ENCODE peak calls at places on chromosomes 12 and 14, in six cellular contexts. O is caudate nucleus, L is GM23248, E is DMS79, S is psoas muscle, V is fibroblast of gingiva. N is an unnamed sample.
A peak's percentile ranks its signal among the peaks of the same experiment; 100 is the strongest.

GRCh38 chr12:47124451-47124850 is 44.7 kb upstream of the AMIGO2 start:
- DNase-seq in O (no peak), L (peak; percentile 50), E (no peak), S (no peak), V (peak; percentile 79), N (no peak)

GRCh38 chr14:62159314-62159713 is 397.1 kb downstream of the SNAPC1 start:
- DNase-seq in O (no peak), L (no peak), E (no peak), S (no peak), V (no peak), N (no peak)

GRCh38 chr12:28507055-28507454 is 316.8 kb downstream of the CCDC91 start:
- DNase-seq in O (no peak), L (peak; percentile 41), E (no peak), S (no peak), V (peak; percentile 82), N (no peak)

GRCh38 chr14:41925409-41925808 is 318.7 kb downstream of the LRFN5 start:
- DNase-seq in O (no peak), L (peak; percentile 36), E (no peak), S (no peak), V (peak; percentile 12), N (no peak)

GRCh38 chr12:18246057-18246456 is 15.3 kb upstream of the PIK3C2G start:
- DNase-seq in O (no peak), L (peak; percentile 12), E (no peak), S (no peak), V (no peak), N (no peak)

GRCh38 chr12:97650242-97650641 is 187.6 kb downstream of the RMST start:
- DNase-seq in O (no peak), L (no peak), E (no peak), S (no peak), V (no peak), N (no peak)

GRCh38 chr12:45774508-45775162 is 45.1 kb downstream of the ARID2 start:
- DNase-seq in O (no peak), L (no peak), E (no peak), S (no peak), V (peak; percentile 29), N (no peak)

GRCh38 chr12:18998343-18999270 is 130.9 kb upstream of the PLEKHA5 start:
- DNase-seq in O (no peak), L (peak; percentile 91), E (peak; percentile 94), S (no peak), V (peak; percentile 79), N (no peak)

GRCh38 chr12:88870000-88870737 is 289.9 kb upstream of the KITLG start:
- DNase-seq in O (no peak), L (no peak), E (no peak), S (no peak), V (peak; percentile 93), N (no peak)

GRCh38 chr14:80275208-80275850 is 64.0 kb upstream of the DIO2 start:
- DNase-seq in O (no peak), L (peak; percentile 58), E (no peak), S (no peak), V (no peak), N (no peak)

GRCh38 chr12:5567021-5567744 is 135.3 kb downstream of the NTF3 start:
- DNase-seq in O (no peak), L (no peak), E (no peak), S (no peak), V (no peak), N (peak; percentile 57)

GRCh38 chr14:80638620-80639215 is 302.8 kb downstream of the CEP128 start:
- DNase-seq in O (no peak), L (peak; percentile 80), E (no peak), S (no peak), V (peak; percentile 80), N (no peak)

GRCh38 chr14:37779480-37779879 is 184.1 kb downstream of the TTC6 start:
- DNase-seq in O (no peak), L (no peak), E (no peak), S (no peak), V (no peak), N (no peak)

GRCh38 chr14:43795600-43796228 is 711.4 kb downstream of the FSCB start:
- DNase-seq in O (no peak), L (peak; percentile 1), E (no peak), S (no peak), V (peak; percentile 40), N (no peak)

GRCh38 chr14:85752179-85752578 is 222.2 kb downstream of the FLRT2 start:
- DNase-seq in O (no peak), L (no peak), E (no peak), S (no peak), V (no peak), N (no peak)

GRCh38 chr14:21882226-21882625 is 208.6 kb upstream of the OR4E1 start:
- DNase-seq in O (no peak), L (no peak), E (no peak), S (no peak), V (no peak), N (no peak)

GRCh38 chr12:57240926-57241555 is 9.9 kb downstream of the STAC3 start:
- DNase-seq in O (no peak), L (peak; percentile 71), E (no peak), S (peak; percentile 71), V (no peak), N (no peak)

GRCh38 chr14:54786816-54787215 is 115.8 kb downstream of the GCH1 start:
- DNase-seq in O (no peak), L (no peak), E (no peak), S (peak; percentile 72), V (no peak), N (no peak)

GRCh38 chr12:60197589-60197988 is 601.8 kb downstream of the SLC16A7 start:
- DNase-seq in O (no peak), L (peak; percentile 80), E (no peak), S (no peak), V (peak; percentile 39), N (no peak)

GRCh38 chr14:84988391-84988790 is 541.6 kb upstream of the FLRT2 start:
- DNase-seq in O (no peak), L (no peak), E (no peak), S (no peak), V (no peak), N (no peak)

GRCh38 chr12:105426766-105427165 is 96.3 kb downstream of the C12orf75 start:
- DNase-seq in O (no peak), L (no peak), E (no peak), S (no peak), V (no peak), N (no peak)

GRCh38 chr12:109678732-109679131 is 34.9 kb upstream of the FAM222A start:
- DNase-seq in O (no peak), L (no peak), E (no peak), S (no peak), V (no peak), N (no peak)

GRCh38 chr14:85131523-85131922 is 398.4 kb upstream of the FLRT2 start:
- DNase-seq in O (no peak), L (no peak), E (no peak), S (no peak), V (no peak), N (no peak)

GRCh38 chr12:78580296-78580695 is 284.3 kb upstream of the SYT1 start:
- DNase-seq in O (no peak), L (no peak), E (no peak), S (no peak), V (no peak), N (no peak)

GRCh38 chr14:88840926-88841325 is 16.5 kb downstream of the TTC8 start:
- DNase-seq in O (no peak), L (no peak), E (no peak), S (no peak), V (no peak), N (no peak)